ENCODE peak calls at places on chromosomes 12 and 14, in six cellular contexts. E, R, A, K, Q and J are unnamed samples.

GRCh38 chr14:94423465-94424056 is 29.0 kb downstream of the SERPINA11 start:
- DNase-seq in A (peak), R (peak), E (peak), Q (peak), K (peak), J (peak)

GRCh38 chr12:123512838-123513665 is 20.5 kb downstream of the RILPL1 start:
- DNase-seq in R (no peak), E (no peak), Q (no peak), A (no peak), K (no peak), J (peak)

GRCh38 chr14:100783630-100784321 is 42.1 kb upstream of the MEG3 start:
- DNase-seq in Q (no peak), A (no peak), R (no peak), K (no peak), E (no peak), J (no peak)

GRCh38 chr14:103629503-103630121 is 601 bp downstream of the KLC1 start:
- DNase-seq in E (peak), A (peak), K (no peak), R (peak), Q (no peak), J (peak)

GRCh38 chr14:61355892-61356325 is 34.5 kb downstream of the PRKCH start:
- DNase-seq in E (peak), A (no peak), Q (peak), K (no peak), R (peak), J (no peak)

GRCh38 chr12:104694161-104694560 is 237.4 kb downstream of the CHST11 start:
- DNase-seq in Q (no peak), R (no peak), K (no peak), A (no peak), E (no peak), J (no peak)

GRCh38 chr14:77605392-77605978 is 11.0 kb downstream of the SPTLC2 start:
- DNase-seq in R (no peak), A (no peak), Q (no peak), K (no peak), E (no peak), J (peak)

GRCh38 chr12:71158361-71158882 is 623 bp upstream of the TSPAN8 start:
- DNase-seq in A (no peak), E (no peak), Q (no peak), R (no peak), K (no peak), J (no peak)

GRCh38 chr14:54267172-54267571 is 129.6 kb upstream of the CDKN3 start:
- DNase-seq in K (no peak), Q (no peak), R (no peak), E (no peak), A (no peak), J (no peak)

GRCh38 chr12:53782093-53782703 is 30.4 kb upstream of the CISTR start:
- DNase-seq in Q (no peak), A (no peak), E (no peak), R (no peak), K (no peak), J (no peak)

GRCh38 chr12:53078425-53079225 is 565 bp downstream of the SPRYD3 start:
- DNase-seq in K (no peak), E (no peak), R (no peak), Q (peak), A (peak), J (no peak)

GRCh38 chr12:122130150-122130549 is 43.9 kb downstream of the IL31 start:
- DNase-seq in Q (peak), R (no peak), E (no peak), A (no peak), K (no peak), J (no peak)

GRCh38 chr14:106606936-106607335 is 1080.6 kb downstream of the TMEM121 start:
- DNase-seq in R (no peak), E (no peak), A (no peak), Q (no peak), K (no peak), J (no peak)

GRCh38 chr14:38210168-38210567 is 2.5 kb downstream of the SSTR1 start:
- DNase-seq in R (no peak), K (no peak), Q (peak), A (peak), E (no peak), J (no peak)

GRCh38 chr12:131452444-131452860 is 258.4 kb upstream of the SFSWAP start:
- DNase-seq in R (no peak), Q (no peak), K (no peak), E (no peak), A (peak), J (peak)
- TF ChIP-seq POLR2A in R (no peak), Q (no peak), K (no peak), E (no peak), A (no peak), J (no peak)

DNA sequence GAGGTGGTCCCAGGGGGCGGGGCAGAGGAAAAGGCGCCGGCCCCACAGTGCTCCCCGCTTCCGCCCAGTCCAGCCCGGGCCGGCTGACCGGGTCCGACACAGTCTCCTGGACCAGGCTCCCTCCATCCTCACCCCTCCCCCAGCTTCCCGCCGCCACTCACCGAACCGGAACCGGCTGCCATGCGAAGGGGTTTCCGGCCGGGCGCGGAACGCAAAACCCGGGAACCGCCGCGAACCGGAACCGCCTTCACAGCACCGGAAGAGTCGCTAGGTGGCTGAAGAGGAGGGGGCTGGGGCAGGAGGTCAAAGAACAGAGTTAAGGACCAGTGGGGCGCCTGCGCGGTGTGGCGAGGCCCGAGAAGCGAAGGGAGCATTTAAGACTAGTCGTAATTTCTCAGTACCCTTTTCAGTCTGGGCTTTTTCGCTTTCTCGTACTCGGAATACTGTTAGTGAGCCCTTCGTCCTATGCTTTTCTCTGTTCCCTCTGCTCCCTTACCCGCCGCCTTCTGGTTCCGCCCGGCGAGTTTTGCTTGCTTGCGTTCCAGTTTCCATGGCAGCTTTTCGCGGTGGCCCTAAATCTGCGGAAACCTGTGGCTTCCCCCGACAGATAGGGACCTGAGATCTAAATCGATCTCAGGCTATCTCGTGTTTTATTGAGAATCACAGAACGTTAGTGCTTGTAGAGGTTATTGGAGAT is at the start of gene SENP1:
- DNase-seq in R (peak), K (peak), E (peak), A (peak), Q (peak), J (peak)
- TF ChIP-seq POLR2A in R (no peak), K (no peak), E (no peak), A (no peak), Q (peak), J (no peak)

GRCh38 chr12:57743769-57744168 is 1.1 kb upstream of the TSPAN31 start:
- DNase-seq in K (no peak), Q (no peak), R (no peak), E (no peak), A (no peak), J (no peak)

GRCh38 chr12:57745485-57745881 is 644 bp downstream of the TSPAN31 start:
- DNase-seq in Q (peak), K (no peak), A (no peak), E (no peak), R (no peak), J (no peak)

GRCh38 chr12:57746025-57746424 is 1.2 kb downstream of the TSPAN31 start:
- DNase-seq in K (no peak), E (no peak), A (no peak), R (no peak), Q (no peak), J (no peak)

GRCh38 chr12:57744194-57744776 is 554 bp upstream of the TSPAN31 start:
- DNase-seq in E (peak), K (peak), R (peak), A (peak), Q (peak), J (peak)

DNA sequence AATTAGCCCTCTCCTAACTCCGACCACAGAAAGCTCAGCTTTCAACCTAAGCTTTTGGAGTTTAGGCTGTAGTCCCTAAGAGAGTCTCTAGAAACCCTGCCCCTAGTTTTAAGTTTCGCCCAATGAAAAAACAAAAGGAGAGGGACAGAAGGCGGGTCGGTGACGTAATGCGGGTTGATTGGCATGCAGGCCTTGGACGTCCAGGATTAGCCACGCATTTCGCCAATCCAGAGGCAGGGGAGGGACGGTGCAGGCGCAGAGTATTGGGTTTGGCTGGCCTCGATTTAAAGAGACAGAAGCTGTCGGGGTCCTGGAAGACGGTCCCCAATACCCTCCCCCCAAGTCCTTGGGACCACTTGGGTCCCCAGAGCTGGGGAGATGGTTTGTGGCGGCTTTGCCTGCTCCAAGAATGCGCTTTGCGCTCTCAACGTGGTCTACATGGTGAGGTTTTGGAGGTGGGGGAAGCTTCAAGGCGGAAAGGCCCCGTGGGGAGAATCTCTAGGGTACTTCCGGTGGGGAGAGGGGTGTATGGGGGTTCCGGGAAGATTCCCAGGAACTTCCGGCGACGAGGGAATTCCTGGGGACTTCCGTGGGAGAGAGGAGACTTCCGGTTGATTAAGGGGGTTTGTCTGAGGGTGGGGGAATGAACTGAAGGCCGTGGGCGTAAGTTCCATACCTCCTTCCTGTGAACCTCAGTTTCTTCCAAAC is at the start of gene TSPAN31:
- DNase-seq in R (peak), A (peak), Q (peak), E (peak), K (peak), J (peak)
- TF ChIP-seq POLR2A in R (peak), A (peak), Q (peak), E (no peak), K (peak), J (peak)

GRCh38 chr14:75254381-75254821 is 24.2 kb upstream of the FOS start:
- DNase-seq in A (peak), E (peak), R (peak), K (no peak), Q (no peak), J (no peak)

GRCh38 chr14:75250800-75251199 is 27.8 kb upstream of the FOS start:
- DNase-seq in A (no peak), R (no peak), E (no peak), K (no peak), Q (no peak), J (no peak)

GRCh38 chr14:75249958-75250336 is 28.7 kb upstream of the FOS start:
- DNase-seq in A (no peak), K (no peak), R (no peak), E (no peak), Q (no peak), J (no peak)

GRCh38 chr14:75254901-75255300 is 23.7 kb upstream of the FOS start:
- DNase-seq in E (peak), A (no peak), R (peak), K (no peak), Q (no peak), J (no peak)

DNA sequence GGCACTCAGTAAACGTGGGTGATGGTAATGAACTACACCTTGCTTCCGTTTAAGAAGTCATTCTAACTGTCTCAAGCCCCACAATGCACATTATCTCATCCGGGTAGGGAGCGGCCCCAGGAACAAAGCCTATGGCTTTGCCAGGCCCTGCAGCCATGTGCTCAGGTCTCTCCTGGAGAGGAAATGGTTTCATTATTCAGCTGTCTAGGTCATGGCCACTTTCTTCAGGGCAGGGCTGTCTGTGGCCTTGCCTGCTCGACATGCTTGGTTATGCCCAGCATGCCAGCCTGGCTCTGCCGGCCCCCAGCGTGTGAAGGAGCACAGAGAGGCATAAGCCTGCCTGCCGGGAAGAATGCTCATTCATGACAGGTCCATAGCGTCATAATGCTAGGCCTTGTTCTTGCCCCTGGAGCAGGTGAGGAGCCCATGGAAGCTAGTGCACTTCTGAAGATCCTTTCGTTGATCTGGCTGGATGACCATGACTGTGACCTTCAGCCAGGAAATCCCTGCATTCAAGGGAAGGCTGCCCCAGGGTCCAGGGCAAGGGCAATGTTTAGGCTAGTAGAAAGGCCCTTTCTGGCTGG is 26.3 kb upstream of the FOS start:
- DNase-seq in Q (no peak), E (no peak), K (no peak), A (peak), R (no peak), J (no peak)
- TF ChIP-seq POLR2A in Q (no peak), E (no peak), K (no peak), A (no peak), R (no peak), J (no peak)

GRCh38 chr12:110282343-110282860 is 1.4 kb downstream of the ATP2A2 start:
- DNase-seq in E (no peak), R (no peak), K (no peak), A (no peak), Q (no peak), J (no peak)

GRCh38 chr12:110279561-110279960 is 1.5 kb upstream of the ATP2A2 start:
- DNase-seq in Q (no peak), R (no peak), E (no peak), A (no peak), K (no peak), J (no peak)

GRCh38 chr12:110279976-110280783 is 867 bp upstream of the ATP2A2 start:
- DNase-seq in K (peak), A (peak), Q (peak), R (peak), E (peak), J (peak)

GRCh38 chr12:110281549-110282342 is 699 bp downstream of the ATP2A2 start:
- DNase-seq in R (peak), Q (peak), K (peak), A (peak), E (peak), J (peak)

DNA sequence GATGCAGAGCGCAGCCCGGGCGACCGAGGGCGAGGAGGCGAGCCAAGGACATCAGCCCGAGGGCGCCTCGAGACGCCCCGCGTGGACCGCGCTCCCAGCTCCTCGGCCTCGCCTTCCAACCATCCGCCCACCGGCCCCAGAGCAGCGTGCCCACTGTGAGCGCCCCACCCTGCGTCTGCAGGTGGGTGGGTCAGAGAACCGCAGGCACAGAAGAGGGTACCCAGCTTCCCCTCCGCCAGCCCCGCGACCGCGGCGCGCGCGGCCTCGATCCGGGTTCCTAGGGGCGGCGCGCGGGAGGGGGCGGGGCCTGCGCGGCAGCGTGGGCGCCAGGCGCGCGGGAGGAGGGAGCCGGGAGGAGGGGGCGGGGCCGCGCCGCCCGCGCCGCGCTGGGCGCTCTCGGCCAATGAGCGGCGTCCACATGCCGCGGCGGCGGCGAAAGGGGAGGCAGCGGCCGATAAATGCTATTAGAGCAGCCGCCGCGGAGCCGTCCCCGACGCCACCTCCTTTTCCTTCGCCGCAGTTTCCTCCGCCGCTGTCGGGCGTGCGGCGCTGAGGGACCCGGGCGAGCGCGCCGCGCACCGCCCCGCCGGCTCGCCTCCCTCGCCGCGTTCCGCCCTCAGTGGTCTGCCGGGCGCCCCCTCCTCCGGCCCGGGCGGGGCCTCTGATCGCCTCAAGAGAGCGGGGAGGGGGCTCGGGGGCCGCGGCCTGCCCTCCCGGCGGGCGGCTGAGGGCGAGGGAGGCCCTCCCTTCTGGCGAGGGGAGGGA is at the start of gene ATP2A2:
- DNase-seq in A (peak), E (peak), R (peak), K (peak), Q (peak), J (peak)
- TF ChIP-seq POLR2A in A (no peak), E (peak), R (peak), K (peak), Q (peak), J (peak)

DNA sequence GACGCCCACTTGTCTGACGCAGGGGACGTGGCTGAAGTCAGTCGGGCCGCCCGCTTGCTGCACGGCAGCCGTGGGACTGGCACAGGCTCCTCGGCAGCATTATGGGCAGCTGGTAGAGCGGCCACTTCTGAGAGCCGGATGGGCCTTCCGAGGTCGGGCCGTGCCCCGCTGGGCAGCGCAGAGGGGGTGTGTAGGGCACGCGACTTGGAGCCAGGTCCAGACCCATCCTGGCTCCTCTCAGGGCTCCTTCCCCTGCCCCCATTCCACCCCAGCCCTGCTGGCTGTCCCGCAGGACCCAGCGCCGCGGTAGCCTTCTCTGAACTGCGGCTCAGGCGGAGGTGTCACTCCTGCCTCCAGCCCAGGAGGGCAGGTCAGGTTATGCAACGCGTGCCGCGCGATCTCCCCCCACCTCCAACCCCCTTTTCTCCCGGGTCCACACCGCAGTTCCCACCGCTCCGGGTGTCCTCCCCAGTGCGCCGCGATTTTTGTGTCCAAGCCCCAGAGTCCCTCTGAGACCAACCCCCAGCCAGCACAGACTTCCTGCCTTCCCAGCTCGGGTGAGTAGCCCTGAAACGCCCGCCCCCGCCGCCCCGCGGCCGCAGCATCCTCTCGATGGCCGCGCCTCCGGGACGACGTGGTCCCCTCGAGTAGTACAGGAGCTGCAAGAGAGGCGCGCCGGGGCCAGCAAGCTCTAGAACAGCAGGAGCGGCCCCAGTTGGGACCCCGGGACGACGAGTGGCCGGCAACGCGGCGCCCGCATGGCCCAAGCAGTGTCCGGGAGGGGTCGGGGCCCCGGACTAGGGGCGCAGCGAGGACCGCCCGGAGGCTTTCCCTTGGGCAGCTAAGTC is 41.1 kb upstream of the CAPRIN2 start:
- DNase-seq in K (no peak), Q (peak), A (peak), E (peak), R (no peak), J (peak)
- TF ChIP-seq POLR2A in K (no peak), Q (peak), A (no peak), E (no peak), R (no peak), J (peak)

GRCh38 chr14:23034498-23035302 is at the start of gene PSMB5:
- DNase-seq in E (peak), Q (peak), R (peak), K (peak), A (peak), J (no peak)
- TF ChIP-seq POLR2A in E (no peak), Q (peak), R (peak), K (no peak), A (no peak), J (peak)

DNA sequence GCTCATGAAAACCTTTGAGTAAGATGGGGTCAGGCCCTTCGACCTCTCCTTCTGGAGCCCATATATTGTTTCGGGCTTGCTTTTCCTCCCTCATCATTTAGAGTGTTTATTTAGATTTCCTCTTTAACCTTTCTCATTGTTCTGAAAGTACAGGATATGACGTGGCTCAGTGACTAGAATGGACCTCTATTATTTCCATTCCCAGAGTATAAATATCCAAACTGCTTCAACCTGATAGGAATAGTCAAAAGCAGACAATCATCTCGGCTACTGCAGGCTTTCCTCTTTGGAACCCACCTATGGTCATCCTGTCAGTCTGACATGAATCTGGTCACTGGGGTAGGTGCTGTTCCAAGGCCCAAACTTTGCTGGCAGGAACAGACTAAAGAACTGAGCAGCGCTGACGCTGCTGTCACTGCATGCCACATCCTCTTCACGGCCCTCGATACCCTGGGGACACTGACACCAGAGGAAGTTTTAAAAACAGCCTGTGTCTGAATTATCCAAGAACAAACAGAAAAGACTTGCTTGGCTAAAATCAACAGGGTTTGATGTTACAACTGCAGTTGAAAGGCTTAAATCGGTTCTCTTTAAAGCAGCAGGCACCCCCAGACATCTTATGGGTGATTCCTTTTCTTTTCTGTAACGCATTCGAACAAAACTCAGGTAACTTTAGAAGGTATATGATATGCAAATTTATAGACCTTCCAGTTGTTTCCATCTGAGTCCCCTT is 5.0 kb upstream of the DDX47 start:
- DNase-seq in K (no peak), R (no peak), E (peak), Q (peak), A (peak), J (no peak)
- TF ChIP-seq POLR2A in K (no peak), R (no peak), E (no peak), Q (no peak), A (no peak), J (no peak)